ENCODE peak calls at places on chromosomes 4 and X, in ten cellular contexts. One of them, this sample, is unnamed.
A peak's percentile ranks its signal among the peaks of the same experiment; 100 is the strongest.

GRCh38 chr4:152309418-152309817 is 226.5 kb downstream of the FBXW7 start:
- DNase-seq in body of pancreas: no peak
- DNase-seq in foreskin fibroblast: no peak
- DNase-seq in B cell: no peak
- DNase-seq in A549: no peak
- DNase-seq in AG10803: no peak
- DNase-seq in thoracic aorta: no peak
- DNase-seq in prostate gland: no peak
- DNase-seq in fibroblast of mammary gland: no peak
- DNase-seq in tibial nerve: no peak
- DNase-seq in this sample: no peak

GRCh38 chrX:21802844-21803243 is 36.6 kb upstream of the MBTPS2 start:
- DNase-seq in body of pancreas: no peak
- DNase-seq in foreskin fibroblast: no peak
- DNase-seq in B cell: no peak
- DNase-seq in A549: no peak
- DNase-seq in AG10803: no peak
- DNase-seq in thoracic aorta: no peak
- DNase-seq in prostate gland: no peak
- DNase-seq in fibroblast of mammary gland: no peak
- DNase-seq in tibial nerve: no peak
- DNase-seq in this sample: no peak

GRCh38 chr4:2755821-2756690 is at the start of gene TNIP2:
- DNase-seq in body of pancreas: peak; percentile 85
- DNase-seq in foreskin fibroblast: peak; percentile 80
- DNase-seq in B cell: peak; percentile 80
- DNase-seq in A549: peak; percentile 70
- DNase-seq in AG10803: peak; percentile 81
- DNase-seq in thoracic aorta: peak; percentile 64
- DNase-seq in prostate gland: peak; percentile 83
- DNase-seq in fibroblast of mammary gland: peak; percentile 73
- DNase-seq in tibial nerve: peak; percentile 79
- DNase-seq in this sample: peak; percentile 84

GRCh38 chrX:110178179-110178865 is 139.6 kb downstream of the AMMECR1 start:
- DNase-seq in body of pancreas: peak; percentile 21
- DNase-seq in foreskin fibroblast: no peak
- DNase-seq in B cell: no peak
- DNase-seq in A549: no peak
- DNase-seq in AG10803: no peak
- DNase-seq in thoracic aorta: no peak
- DNase-seq in prostate gland: no peak
- DNase-seq in fibroblast of mammary gland: no peak
- DNase-seq in tibial nerve: no peak
- DNase-seq in this sample: no peak

GRCh38 chr4:163382178-163382869 is 38.6 kb downstream of the NPY5R start:
- DNase-seq in body of pancreas: no peak
- DNase-seq in foreskin fibroblast: no peak
- DNase-seq in B cell: no peak
- DNase-seq in A549: no peak
- DNase-seq in AG10803: no peak
- DNase-seq in thoracic aorta: no peak
- DNase-seq in prostate gland: no peak
- DNase-seq in fibroblast of mammary gland: no peak
- DNase-seq in tibial nerve: no peak
- DNase-seq in this sample: no peak

GRCh38 chrX:102129473-102129872 is 4.0 kb downstream of the TCEAL2 start:
- DNase-seq in body of pancreas: no peak
- DNase-seq in foreskin fibroblast: no peak
- DNase-seq in B cell: no peak
- DNase-seq in A549: peak; percentile 4
- DNase-seq in AG10803: peak; percentile 1
- DNase-seq in thoracic aorta: no peak
- DNase-seq in prostate gland: no peak
- DNase-seq in fibroblast of mammary gland: peak; percentile 7
- DNase-seq in tibial nerve: no peak
- DNase-seq in this sample: no peak

GRCh38 chr4:19675172-19675811 is 576.4 kb upstream of the SLIT2 start:
- DNase-seq in body of pancreas: no peak
- DNase-seq in foreskin fibroblast: no peak
- DNase-seq in B cell: no peak
- DNase-seq in A549: no peak
- DNase-seq in AG10803: peak; percentile 56
- DNase-seq in thoracic aorta: no peak
- DNase-seq in prostate gland: no peak
- DNase-seq in fibroblast of mammary gland: peak; percentile 25
- DNase-seq in tibial nerve: no peak
- DNase-seq in this sample: no peak

GRCh38 chrX:9311411-9312160 is 153.3 kb upstream of the TBL1X start:
- DNase-seq in body of pancreas: no peak
- DNase-seq in foreskin fibroblast: no peak
- DNase-seq in B cell: no peak
- DNase-seq in A549: no peak
- DNase-seq in AG10803: peak; percentile 45
- DNase-seq in thoracic aorta: no peak
- DNase-seq in prostate gland: no peak
- DNase-seq in fibroblast of mammary gland: peak; percentile 30
- DNase-seq in tibial nerve: no peak
- DNase-seq in this sample: peak; percentile 8

GRCh38 chr4:31084806-31085416 is 364.7 kb downstream of the PCDH7 start:
- DNase-seq in body of pancreas: no peak
- DNase-seq in foreskin fibroblast: no peak
- DNase-seq in B cell: no peak
- DNase-seq in A549: no peak
- DNase-seq in AG10803: no peak
- DNase-seq in thoracic aorta: no peak
- DNase-seq in prostate gland: no peak
- DNase-seq in fibroblast of mammary gland: no peak
- DNase-seq in tibial nerve: no peak
- DNase-seq in this sample: no peak

GRCh38 chrX:110412971-110413726 is 54.5 kb downstream of the RTL9 start:
- DNase-seq in body of pancreas: peak; percentile 71
- DNase-seq in foreskin fibroblast: no peak
- DNase-seq in B cell: peak; percentile 66
- DNase-seq in A549: peak; percentile 76
- DNase-seq in AG10803: no peak
- DNase-seq in thoracic aorta: peak; percentile 8
- DNase-seq in prostate gland: peak; percentile 41
- DNase-seq in fibroblast of mammary gland: peak; percentile 73
- DNase-seq in tibial nerve: peak; percentile 18
- DNase-seq in this sample: peak; percentile 89

GRCh38 chrX:9317174-9317573 is 147.7 kb upstream of the TBL1X start:
- DNase-seq in body of pancreas: no peak
- DNase-seq in foreskin fibroblast: no peak
- DNase-seq in B cell: no peak
- DNase-seq in A549: no peak
- DNase-seq in AG10803: no peak
- DNase-seq in thoracic aorta: no peak
- DNase-seq in prostate gland: no peak
- DNase-seq in fibroblast of mammary gland: no peak
- DNase-seq in tibial nerve: no peak
- DNase-seq in this sample: no peak

GRCh38 chr4:157012781-157013180 is 41.2 kb upstream of the PDGFC start:
- DNase-seq in body of pancreas: no peak
- DNase-seq in foreskin fibroblast: no peak
- DNase-seq in B cell: no peak
- DNase-seq in A549: no peak
- DNase-seq in AG10803: peak; percentile 80
- DNase-seq in thoracic aorta: no peak
- DNase-seq in prostate gland: no peak
- DNase-seq in fibroblast of mammary gland: peak; percentile 19
- DNase-seq in tibial nerve: no peak
- DNase-seq in this sample: no peak

GRCh38 chr4:142160509-142160908 is 524.1 kb downstream of the IL15 start:
- DNase-seq in body of pancreas: no peak
- DNase-seq in foreskin fibroblast: no peak
- DNase-seq in B cell: no peak
- DNase-seq in A549: no peak
- DNase-seq in AG10803: no peak
- DNase-seq in thoracic aorta: no peak
- DNase-seq in prostate gland: no peak
- DNase-seq in fibroblast of mammary gland: peak; percentile 15
- DNase-seq in tibial nerve: no peak
- DNase-seq in this sample: no peak

GRCh38 chrX:134907302-134907701 is 83.5 kb upstream of the SMIM10 start:
- DNase-seq in body of pancreas: no peak
- DNase-seq in foreskin fibroblast: no peak
- DNase-seq in B cell: no peak
- DNase-seq in A549: no peak
- DNase-seq in AG10803: peak; percentile 13
- DNase-seq in thoracic aorta: no peak
- DNase-seq in prostate gland: no peak
- DNase-seq in fibroblast of mammary gland: no peak
- DNase-seq in tibial nerve: no peak
- DNase-seq in this sample: no peak

GRCh38 chr4:183354213-183354612 is 32.0 kb upstream of the CLDN24 start:
- DNase-seq in body of pancreas: no peak
- DNase-seq in foreskin fibroblast: no peak
- DNase-seq in B cell: no peak
- DNase-seq in A549: no peak
- DNase-seq in AG10803: no peak
- DNase-seq in thoracic aorta: no peak
- DNase-seq in prostate gland: peak; percentile 17
- DNase-seq in fibroblast of mammary gland: no peak
- DNase-seq in tibial nerve: no peak
- DNase-seq in this sample: no peak

DNA sequence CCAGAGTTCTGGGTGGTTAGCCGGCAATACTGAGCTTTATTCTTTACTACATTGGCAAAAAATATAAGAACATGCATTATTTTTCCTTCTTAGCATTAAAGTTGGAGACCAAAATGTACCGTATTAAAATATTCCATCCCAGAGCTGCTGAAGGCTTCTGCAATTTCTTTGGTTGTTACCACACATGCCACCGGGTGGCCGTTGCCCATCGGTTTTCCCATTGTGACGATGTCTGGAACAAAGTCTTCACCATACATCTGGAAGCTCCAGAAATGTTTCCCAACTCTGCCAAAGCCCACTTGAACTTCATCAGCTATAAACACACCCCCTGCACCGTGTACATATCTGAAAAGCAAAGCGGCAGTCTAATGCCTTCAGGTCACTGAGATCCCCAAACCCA is 13.7 kb downstream of the ETNPPL start:
- DNase-seq in body of pancreas: no peak
- DNase-seq in foreskin fibroblast: no peak
- DNase-seq in B cell: no peak
- DNase-seq in A549: no peak
- DNase-seq in AG10803: no peak
- DNase-seq in thoracic aorta: no peak
- DNase-seq in prostate gland: no peak
- DNase-seq in fibroblast of mammary gland: no peak
- DNase-seq in tibial nerve: no peak
- DNase-seq in this sample: no peak
- TF ChIP-seq CTCF in body of pancreas: no peak
- TF ChIP-seq CTCF in foreskin fibroblast: no peak
- TF ChIP-seq CTCF in B cell: no peak
- TF ChIP-seq CTCF in A549: no peak
- TF ChIP-seq CTCF in AG10803: no peak
- TF ChIP-seq CTCF in thoracic aorta: no peak
- TF ChIP-seq CTCF in prostate gland: no peak
- TF ChIP-seq CTCF in fibroblast of mammary gland: no peak
- TF ChIP-seq CTCF in tibial nerve: no peak
- TF ChIP-seq CTCF in this sample: no peak

GRCh38 chr4:154626793-154627484 is 14.5 kb upstream of the FGG start:
- DNase-seq in body of pancreas: peak; percentile 64
- DNase-seq in foreskin fibroblast: peak; percentile 23
- DNase-seq in B cell: peak; percentile 53
- DNase-seq in A549: peak; percentile 51
- DNase-seq in AG10803: peak; percentile 5
- DNase-seq in thoracic aorta: no peak
- DNase-seq in prostate gland: peak; percentile 27
- DNase-seq in fibroblast of mammary gland: peak; percentile 49
- DNase-seq in tibial nerve: no peak
- DNase-seq in this sample: peak; percentile 87
- TF ChIP-seq CTCF in body of pancreas: peak; percentile 44
- TF ChIP-seq CTCF in foreskin fibroblast: peak; percentile 26
- TF ChIP-seq CTCF in B cell: peak; percentile 54
- TF ChIP-seq CTCF in A549: peak; percentile 65
- TF ChIP-seq CTCF in AG10803: peak; percentile 20
- TF ChIP-seq CTCF in thoracic aorta: peak; percentile 42
- TF ChIP-seq CTCF in prostate gland: peak; percentile 44
- TF ChIP-seq CTCF in fibroblast of mammary gland: peak; percentile 51
- TF ChIP-seq CTCF in tibial nerve: peak; percentile 49
- TF ChIP-seq CTCF in this sample: peak; percentile 70

DNA sequence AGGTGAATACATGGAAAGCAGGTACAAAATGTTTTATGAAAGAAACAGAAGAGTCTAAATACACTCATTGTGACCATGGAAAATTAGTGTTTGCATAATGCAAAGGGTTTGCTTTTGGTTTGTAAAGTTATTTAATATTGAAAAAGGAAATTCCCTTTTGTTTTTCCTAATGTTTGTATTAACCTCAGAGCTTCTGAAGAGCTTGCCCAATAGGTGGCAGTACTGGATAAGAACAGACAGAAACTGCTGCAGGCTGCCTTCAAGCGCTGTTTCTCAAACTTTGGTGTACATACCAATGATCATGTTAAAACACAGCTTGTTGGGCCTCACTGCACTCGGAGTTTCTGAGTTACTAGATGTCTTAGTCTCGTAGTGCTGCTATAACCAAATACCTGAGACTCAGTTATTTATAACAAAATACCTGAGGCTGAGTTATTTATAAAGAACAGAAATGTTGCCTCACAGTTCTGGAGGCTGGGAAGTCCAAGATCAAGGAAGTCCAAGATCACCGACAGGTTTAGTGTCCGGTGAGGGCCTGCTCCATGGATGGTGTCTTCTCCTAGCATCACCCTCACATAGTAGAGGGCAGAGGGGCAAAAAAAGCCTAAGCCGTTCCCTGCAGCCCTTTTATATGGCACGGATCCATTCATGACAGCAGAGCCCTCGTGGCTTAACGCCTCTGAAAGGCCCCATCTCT is 54.2 kb downstream of the SUPT20HL2 start:
- DNase-seq in body of pancreas: peak; percentile 40
- DNase-seq in foreskin fibroblast: peak; percentile 57
- DNase-seq in B cell: no peak
- DNase-seq in A549: peak; percentile 43
- DNase-seq in AG10803: peak; percentile 74
- DNase-seq in thoracic aorta: no peak
- DNase-seq in prostate gland: peak; percentile 20
- DNase-seq in fibroblast of mammary gland: peak; percentile 82
- DNase-seq in tibial nerve: no peak
- DNase-seq in this sample: peak; percentile 32
- TF ChIP-seq CTCF in body of pancreas: peak; percentile 31
- TF ChIP-seq CTCF in foreskin fibroblast: peak; percentile 41
- TF ChIP-seq CTCF in B cell: peak; percentile 33
- TF ChIP-seq CTCF in A549: peak; percentile 67
- TF ChIP-seq CTCF in AG10803: peak; percentile 73
- TF ChIP-seq CTCF in thoracic aorta: no peak
- TF ChIP-seq CTCF in prostate gland: peak; percentile 49
- TF ChIP-seq CTCF in fibroblast of mammary gland: peak; percentile 80
- TF ChIP-seq CTCF in tibial nerve: peak; percentile 29
- TF ChIP-seq CTCF in this sample: peak; percentile 71

GRCh38 chr4:109294006-109294405 is 8.5 kb downstream of the COL25A1 start:
- DNase-seq in body of pancreas: no peak
- DNase-seq in foreskin fibroblast: no peak
- DNase-seq in B cell: no peak
- DNase-seq in A549: no peak
- DNase-seq in AG10803: no peak
- DNase-seq in thoracic aorta: no peak
- DNase-seq in prostate gland: no peak
- DNase-seq in fibroblast of mammary gland: peak; percentile 21
- DNase-seq in tibial nerve: no peak
- DNase-seq in this sample: peak; percentile 28
- TF ChIP-seq CTCF in body of pancreas: no peak
- TF ChIP-seq CTCF in foreskin fibroblast: peak; percentile 8
- TF ChIP-seq CTCF in B cell: peak; percentile 50
- TF ChIP-seq CTCF in A549: no peak
- TF ChIP-seq CTCF in AG10803: peak; percentile 22
- TF ChIP-seq CTCF in thoracic aorta: no peak
- TF ChIP-seq CTCF in prostate gland: no peak
- TF ChIP-seq CTCF in fibroblast of mammary gland: peak; percentile 40
- TF ChIP-seq CTCF in tibial nerve: no peak
- TF ChIP-seq CTCF in this sample: peak; percentile 64

GRCh38 chrX:30513284-30513683 is 64.3 kb downstream of the TASL start:
- DNase-seq in body of pancreas: no peak
- DNase-seq in foreskin fibroblast: no peak
- DNase-seq in B cell: no peak
- DNase-seq in A549: no peak
- DNase-seq in AG10803: no peak
- DNase-seq in thoracic aorta: no peak
- DNase-seq in prostate gland: no peak
- DNase-seq in fibroblast of mammary gland: peak; percentile 25
- DNase-seq in tibial nerve: no peak
- DNase-seq in this sample: no peak
- TF ChIP-seq CTCF in body of pancreas: peak; percentile 22
- TF ChIP-seq CTCF in foreskin fibroblast: peak; percentile 25
- TF ChIP-seq CTCF in B cell: peak; percentile 58
- TF ChIP-seq CTCF in A549: peak; percentile 50
- TF ChIP-seq CTCF in AG10803: peak; percentile 43
- TF ChIP-seq CTCF in thoracic aorta: no peak
- TF ChIP-seq CTCF in prostate gland: no peak
- TF ChIP-seq CTCF in fibroblast of mammary gland: peak; percentile 59
- TF ChIP-seq CTCF in tibial nerve: no peak
- TF ChIP-seq CTCF in this sample: peak; percentile 55

This sample was measured in nephron progenitor cell.